ENCODE peak calls at places on chromosomes 11 and 22, in eight cellular contexts. K is ovary, I is heart right ventricle, R is endothelial cell, D is BJ, C is tibial artery, M is colonic mucosa, Y is fibroblast of the aortic adventitia. Z is an unnamed sample.

GRCh38 chr22:44357962-44358553 is 45.3 kb upstream of the SHISAL1 start:
- DNase-seq in C (no peak), D (no peak), R (no peak), K (peak), M (no peak), I (peak), Y (peak), Z (no peak)

GRCh38 chr11:59556115-59556882 is 45.0 kb downstream of the OR4D9 start:
- DNase-seq in D (no peak), Y (peak), C (peak), M (no peak), I (no peak), K (peak), R (peak), Z (peak)

GRCh38 chr11:64031001-64031400 is 4.7 kb upstream of the FLRT1 start:
- DNase-seq in C (no peak), Y (no peak), R (no peak), M (no peak), K (no peak), I (no peak), D (no peak), Z (no peak)

GRCh38 chr11:36412781-36413383 is 97.2 kb downstream of the TRAF6 start:
- DNase-seq in R (no peak), C (no peak), Y (peak), M (no peak), I (no peak), K (no peak), D (no peak), Z (no peak)

GRCh38 chr11:12125609-12126149 is 15.3 kb downstream of the MICAL2 start:
- DNase-seq in K (no peak), M (no peak), R (no peak), Y (peak), I (no peak), D (no peak), C (no peak), Z (no peak)

GRCh38 chr11:110710520-110711381 is 1.5 kb downstream of the ARHGAP20 start:
- DNase-seq in K (peak), I (peak), C (peak), D (no peak), M (peak), Y (peak), R (peak), Z (peak)

GRCh38 chr11:56624661-56625110 is 10.0 kb upstream of the OR5M1 start:
- DNase-seq in I (no peak), D (no peak), K (no peak), M (peak), C (no peak), R (peak), Y (peak), Z (no peak)

GRCh38 chr22:36425977-36426523 is 38.3 kb upstream of the MYH9 start:
- DNase-seq in K (peak), R (peak), Y (no peak), D (no peak), C (peak), I (peak), M (peak), Z (no peak)

GRCh38 chr22:45589556-45589955 is 82.1 kb upstream of the ATXN10 start:
- DNase-seq in I (no peak), K (no peak), R (no peak), Y (no peak), M (no peak), D (no peak), C (no peak), Z (no peak)

GRCh38 chr22:45598596-45599217 is 72.9 kb upstream of the ATXN10 start:
- DNase-seq in K (no peak), I (no peak), C (no peak), D (no peak), R (no peak), Y (no peak), M (no peak), Z (no peak)

GRCh38 chr22:45590262-45590661 is 81.4 kb upstream of the ATXN10 start:
- DNase-seq in D (no peak), C (no peak), R (no peak), I (no peak), Y (no peak), K (no peak), M (no peak), Z (no peak)

GRCh38 chr22:45597460-45598192 is 74.0 kb upstream of the ATXN10 start:
- DNase-seq in K (no peak), C (no peak), I (no peak), D (no peak), Y (no peak), M (no peak), R (no peak), Z (no peak)

GRCh38 chr22:45594123-45594941 is 77.3 kb upstream of the ATXN10 start:
- DNase-seq in I (no peak), R (no peak), K (no peak), D (no peak), Y (no peak), M (no peak), C (no peak), Z (no peak)
- TF ChIP-seq CTCF in I (no peak), R (no peak), K (no peak), D (no peak), Y (no peak), M (no peak), C (no peak), Z (no peak)

GRCh38 chr11:105723269-105723668 is 113.4 kb downstream of the GRIA4 start:
- DNase-seq in K (no peak), C (no peak), M (no peak), D (no peak), R (no peak), Y (no peak), I (no peak), Z (no peak)
- TF ChIP-seq CTCF in K (no peak), C (no peak), M (no peak), D (no peak), R (no peak), Y (no peak), I (no peak), Z (no peak)

DNA sequence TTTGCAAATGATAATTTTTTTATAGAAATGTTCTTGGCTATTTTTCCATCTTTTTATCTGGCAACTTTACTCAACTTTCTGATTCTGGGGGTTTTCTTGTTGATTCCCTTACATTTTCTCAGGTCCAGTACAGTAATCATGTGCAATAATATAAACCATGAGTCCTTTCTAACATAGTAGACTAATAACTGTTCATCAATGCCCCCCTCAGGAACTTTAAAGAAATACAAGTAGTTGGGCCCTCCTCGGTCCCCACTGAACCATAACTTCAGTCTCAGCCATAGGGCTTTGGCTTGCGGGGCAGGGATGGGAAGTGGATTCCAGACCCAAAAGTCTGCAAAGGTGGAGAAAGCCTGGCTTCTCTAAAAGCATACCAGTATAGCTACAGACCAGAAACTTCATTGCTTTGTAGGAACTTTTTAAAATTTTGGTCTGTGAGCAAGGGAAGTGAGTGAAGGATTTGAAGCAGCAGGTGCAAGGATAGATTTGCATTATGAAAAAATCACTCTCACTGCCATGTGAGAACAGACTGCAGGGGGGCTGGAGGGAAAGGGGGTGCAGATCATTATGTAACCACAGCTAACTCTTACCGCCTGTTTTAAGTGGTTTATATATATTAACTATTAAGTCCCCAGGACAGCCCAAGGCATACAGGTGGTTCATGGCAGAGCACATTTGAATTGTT is 10.5 kb upstream of the TUB start:
- DNase-seq in R (no peak), K (no peak), M (no peak), Y (peak), C (peak), D (no peak), I (no peak), Z (no peak)
- TF ChIP-seq CTCF in R (peak), K (no peak), M (no peak), Y (peak), C (no peak), D (peak), I (peak), Z (no peak)

GRCh38 chr11:4641501-4641900 is 2.3 kb upstream of the OR51E1 start:
- DNase-seq in D (no peak), Y (no peak), K (no peak), M (no peak), R (no peak), C (no peak), I (no peak), Z (no peak)
- TF ChIP-seq CTCF in D (no peak), Y (no peak), K (no peak), M (no peak), R (no peak), C (no peak), I (no peak), Z (no peak)

DNA sequence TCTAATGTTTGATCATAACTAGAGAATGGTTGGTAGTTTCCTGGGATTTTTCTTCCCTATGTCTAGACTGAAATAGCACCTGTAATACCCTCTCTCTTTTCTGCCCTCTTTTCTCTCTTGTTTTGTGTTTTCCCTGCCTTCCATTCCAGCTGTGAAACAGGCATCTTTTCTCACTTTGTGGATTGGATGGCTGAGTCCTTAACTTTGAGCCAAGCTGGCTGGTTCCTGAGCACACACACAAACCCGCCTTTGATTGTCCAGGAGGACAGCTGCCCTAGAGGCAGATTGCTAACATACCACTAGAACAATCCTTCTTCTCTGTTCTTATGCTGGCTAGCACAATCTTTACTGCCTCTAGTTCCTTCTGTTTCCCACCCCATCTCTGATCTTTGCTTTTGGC is 17.7 kb downstream of the CTNND1 start:
- DNase-seq in D (no peak), C (no peak), I (no peak), R (no peak), M (no peak), K (no peak), Y (peak), Z (no peak)
- TF ChIP-seq CTCF in D (peak), C (no peak), I (no peak), R (no peak), M (no peak), K (no peak), Y (peak), Z (no peak)

GRCh38 chr11:31828217-31828616 is 17.1 kb upstream of the PAX6 start:
- DNase-seq in I (no peak), M (no peak), K (no peak), Y (no peak), R (no peak), C (no peak), D (no peak), Z (no peak)
- TF ChIP-seq CTCF in I (no peak), M (no peak), K (no peak), Y (no peak), R (no peak), C (no peak), D (no peak), Z (no peak)

Z was measured in activated B cell treated with CpG ODN at 0.5 μM for 24 hours.